ENCODE peak calls at places on chromosomes 12 and 14, in four cellular contexts. H, D, O and P are unnamed samples.

GRCh38 chr14:68820119-68820518 is 27.3 kb upstream of the ZFP36L1 start:
- DNase-seq in H (no peak), D (no peak), O (no peak), P (no peak)

GRCh38 chr14:71586131-71586893 is 345.9 kb upstream of the RGS6 start:
- DNase-seq in D (no peak), H (no peak), O (no peak), P (no peak)

GRCh38 chr14:64945431-64945830 is 2.9 kb upstream of the GPX2 start:
- DNase-seq in H (no peak), O (no peak), D (no peak), P (no peak)

GRCh38 chr12:100332852-100333251 is 24.0 kb upstream of the SLC17A8 start:
- DNase-seq in O (no peak), H (no peak), D (no peak), P (no peak)

GRCh38 chr12:13074396-13075113 is 28.9 kb downstream of the GSG1 start:
- DNase-seq in H (no peak), O (no peak), D (no peak), P (no peak)

GRCh38 chr12:106897082-106897481 is 58.6 kb upstream of the TMEM263 start:
- DNase-seq in D (no peak), H (no peak), O (peak; percentile 41), P (no peak)

GRCh38 chr12:66697404-66697803 is 18.5 kb upstream of the GRIP1 start:
- DNase-seq in O (no peak), H (no peak), D (no peak), P (no peak)

GRCh38 chr12:90074086-90074485 is 365.4 kb upstream of the ATP2B1 start:
- DNase-seq in O (no peak), D (no peak), H (no peak), P (no peak)

GRCh38 chr12:62931481-62931880 is 3.5 kb downstream of the PPM1H start:
- DNase-seq in D (no peak), O (no peak), H (no peak), P (no peak)

GRCh38 chr12:88639361-88639760 is 59.1 kb upstream of the KITLG start:
- DNase-seq in H (no peak), D (no peak), O (no peak), P (no peak)

GRCh38 chr12:126385785-126386184 is 1320.5 kb downstream of the AACS start:
- DNase-seq in H (no peak), O (peak; percentile 46), D (no peak), P (no peak)

GRCh38 chr14:60097974-60098373 is 6.3 kb downstream of the PCNX4 start:
- DNase-seq in H (no peak), O (no peak), D (no peak), P (no peak)

GRCh38 chr14:90726656-90727055 is 89.6 kb downstream of the TTC7B start:
- DNase-seq in O (peak; percentile 47), H (no peak), D (no peak), P (peak; percentile 91)

GRCh38 chr14:101552786-101553231 is 8.5 kb upstream of the DIO3 start:
- DNase-seq in H (no peak), O (peak; percentile 9), D (no peak), P (no peak)

GRCh38 chr12:108418162-108418561 is 79.1 kb upstream of the CMKLR1 start:
- DNase-seq in O (no peak), H (no peak), D (no peak), P (no peak)

GRCh38 chr12:130961921-130962326 is 8.2 kb downstream of the ADGRD1 start:
- DNase-seq in D (no peak), O (no peak), H (no peak), P (no peak)

GRCh38 chr14:37599527-37600368 is 4.3 kb downstream of the TTC6 start:
- DNase-seq in D (no peak), H (no peak), O (no peak), P (no peak)

GRCh38 chr12:117085318-117085947 is 13.8 kb downstream of the TESC start:
- DNase-seq in O (no peak), D (no peak), H (no peak), P (no peak)

GRCh38 chr14:73457050-73457934 is 1.1 kb downstream of the NUMB start:
- DNase-seq in O (peak; percentile 61), H (no peak), D (peak; percentile 18), P (no peak)

GRCh38 chr12:2284321-2284813 is 231.6 kb downstream of the CACNA1C start:
- DNase-seq in H (no peak), D (no peak), O (no peak), P (no peak)

GRCh38 chr14:87805315-87805723 is 187.7 kb downstream of the GALC start:
- DNase-seq in H (peak; percentile 0), O (peak; percentile 67), D (peak; percentile 22), P (no peak)

GRCh38 chr14:53411110-53411509 is 258.0 kb upstream of the DDHD1 start:
- DNase-seq in D (no peak), H (no peak), O (no peak), P (no peak)

GRCh38 chr12:69569236-69569635 is 16.0 kb upstream of the CCT2 start:
- DNase-seq in D (no peak), H (no peak), O (peak; percentile 46), P (no peak)

GRCh38 chr12:106840217-106840616 is 65.7 kb downstream of the RIC8B start:
- DNase-seq in D (no peak), O (no peak), H (no peak), P (no peak)

GRCh38 chr14:69611264-69612013 is at the start of gene SUSD6:
- DNase-seq in H (peak; percentile 90), O (peak; percentile 90), D (peak; percentile 73), P (no peak)

GRCh38 chr12:67019070-67019469 is 250.1 kb upstream of the CAND1 start:
- DNase-seq in H (no peak), D (no peak), O (no peak), P (no peak)